ENCODE peak calls at places on chromosomes 5 and 9, in nine cellular contexts. One of them, this sample, is unnamed.

GRCh38 chr5:115087951-115088350 is 81.8 kb downstream of the TRIM36 start:
- DNase-seq in coronary artery: no peak
- DNase-seq in stimulated activated CD4-positive, alpha-beta T cell treated with anti-CD3 and anti-CD28 coated beads, Interleukin-4, amount 100 ng/mL, for 1 hour: no peak
- DNase-seq in AG09309: no peak
- DNase-seq in GM19239: no peak
- DNase-seq in naive thymus-derived CD8-positive, alpha-beta T cell: no peak
- DNase-seq in mucosa of gallbladder: no peak
- DNase-seq in T-helper 2 cell: no peak
- DNase-seq in suprapubic skin: no peak
- DNase-seq in this sample: no peak

GRCh38 chr5:155936520-155937406 is 390.2 kb upstream of the SGCD start:
- DNase-seq in coronary artery: no peak
- DNase-seq in stimulated activated CD4-positive, alpha-beta T cell treated with anti-CD3 and anti-CD28 coated beads, Interleukin-4, amount 100 ng/mL, for 1 hour: no peak
- DNase-seq in AG09309: no peak
- DNase-seq in GM19239: no peak
- DNase-seq in naive thymus-derived CD8-positive, alpha-beta T cell: no peak
- DNase-seq in mucosa of gallbladder: no peak
- DNase-seq in T-helper 2 cell: no peak
- DNase-seq in suprapubic skin: no peak
- DNase-seq in this sample: peak

GRCh38 chr5:35073168-35073567 is 25.4 kb upstream of the AGXT2 start:
- DNase-seq in coronary artery: no peak
- DNase-seq in stimulated activated CD4-positive, alpha-beta T cell treated with anti-CD3 and anti-CD28 coated beads, Interleukin-4, amount 100 ng/mL, for 1 hour: no peak
- DNase-seq in AG09309: no peak
- DNase-seq in GM19239: no peak
- DNase-seq in naive thymus-derived CD8-positive, alpha-beta T cell: no peak
- DNase-seq in mucosa of gallbladder: no peak
- DNase-seq in T-helper 2 cell: no peak
- DNase-seq in suprapubic skin: no peak
- DNase-seq in this sample: no peak

GRCh38 chr5:135429886-135430437 is 17.2 kb downstream of the DCANP1 start:
- DNase-seq in coronary artery: no peak
- DNase-seq in stimulated activated CD4-positive, alpha-beta T cell treated with anti-CD3 and anti-CD28 coated beads, Interleukin-4, amount 100 ng/mL, for 1 hour: no peak
- DNase-seq in AG09309: no peak
- DNase-seq in GM19239: no peak
- DNase-seq in naive thymus-derived CD8-positive, alpha-beta T cell: no peak
- DNase-seq in mucosa of gallbladder: no peak
- DNase-seq in T-helper 2 cell: no peak
- DNase-seq in suprapubic skin: no peak
- DNase-seq in this sample: no peak

GRCh38 chr5:25489834-25490538 is 845.2 kb upstream of the CDH10 start:
- DNase-seq in coronary artery: no peak
- DNase-seq in stimulated activated CD4-positive, alpha-beta T cell treated with anti-CD3 and anti-CD28 coated beads, Interleukin-4, amount 100 ng/mL, for 1 hour: no peak
- DNase-seq in AG09309: no peak
- DNase-seq in GM19239: no peak
- DNase-seq in naive thymus-derived CD8-positive, alpha-beta T cell: no peak
- DNase-seq in mucosa of gallbladder: no peak
- DNase-seq in T-helper 2 cell: no peak
- DNase-seq in suprapubic skin: no peak
- DNase-seq in this sample: no peak

GRCh38 chr9:106869028-106869427 is 6.1 kb downstream of the ZNF462 start:
- DNase-seq in coronary artery: no peak
- DNase-seq in stimulated activated CD4-positive, alpha-beta T cell treated with anti-CD3 and anti-CD28 coated beads, Interleukin-4, amount 100 ng/mL, for 1 hour: no peak
- DNase-seq in AG09309: no peak
- DNase-seq in GM19239: no peak
- DNase-seq in naive thymus-derived CD8-positive, alpha-beta T cell: no peak
- DNase-seq in mucosa of gallbladder: no peak
- DNase-seq in T-helper 2 cell: no peak
- DNase-seq in suprapubic skin: no peak
- DNase-seq in this sample: no peak

GRCh38 chr5:55250064-55250463 is 16.7 kb upstream of the CCNO start:
- DNase-seq in coronary artery: no peak
- DNase-seq in stimulated activated CD4-positive, alpha-beta T cell treated with anti-CD3 and anti-CD28 coated beads, Interleukin-4, amount 100 ng/mL, for 1 hour: no peak
- DNase-seq in AG09309: no peak
- DNase-seq in GM19239: no peak
- DNase-seq in naive thymus-derived CD8-positive, alpha-beta T cell: no peak
- DNase-seq in mucosa of gallbladder: no peak
- DNase-seq in T-helper 2 cell: no peak
- DNase-seq in suprapubic skin: no peak
- DNase-seq in this sample: no peak

GRCh38 chr5:168752012-168752411 is 172.8 kb upstream of the PANK3 start:
- DNase-seq in coronary artery: peak
- DNase-seq in stimulated activated CD4-positive, alpha-beta T cell treated with anti-CD3 and anti-CD28 coated beads, Interleukin-4, amount 100 ng/mL, for 1 hour: no peak
- DNase-seq in AG09309: no peak
- DNase-seq in GM19239: no peak
- DNase-seq in naive thymus-derived CD8-positive, alpha-beta T cell: no peak
- DNase-seq in mucosa of gallbladder: no peak
- DNase-seq in T-helper 2 cell: no peak
- DNase-seq in suprapubic skin: peak
- DNase-seq in this sample: no peak

GRCh38 chr9:91948423-91949292 is 1.4 kb downstream of the ROR2 start:
- DNase-seq in coronary artery: no peak
- DNase-seq in stimulated activated CD4-positive, alpha-beta T cell treated with anti-CD3 and anti-CD28 coated beads, Interleukin-4, amount 100 ng/mL, for 1 hour: peak
- DNase-seq in AG09309: no peak
- DNase-seq in GM19239: peak
- DNase-seq in naive thymus-derived CD8-positive, alpha-beta T cell: no peak
- DNase-seq in mucosa of gallbladder: peak
- DNase-seq in T-helper 2 cell: no peak
- DNase-seq in suprapubic skin: peak
- DNase-seq in this sample: no peak

GRCh38 chr9:129276486-129277260 is 98.6 kb upstream of the IER5L start:
- DNase-seq in coronary artery: no peak
- DNase-seq in stimulated activated CD4-positive, alpha-beta T cell treated with anti-CD3 and anti-CD28 coated beads, Interleukin-4, amount 100 ng/mL, for 1 hour: no peak
- DNase-seq in AG09309: no peak
- DNase-seq in GM19239: no peak
- DNase-seq in naive thymus-derived CD8-positive, alpha-beta T cell: no peak
- DNase-seq in mucosa of gallbladder: no peak
- DNase-seq in T-helper 2 cell: no peak
- DNase-seq in suprapubic skin: no peak
- DNase-seq in this sample: no peak

GRCh38 chr5:139178948-139179347 is 19.2 kb downstream of the SIL1 start:
- DNase-seq in coronary artery: no peak
- DNase-seq in stimulated activated CD4-positive, alpha-beta T cell treated with anti-CD3 and anti-CD28 coated beads, Interleukin-4, amount 100 ng/mL, for 1 hour: no peak
- DNase-seq in AG09309: no peak
- DNase-seq in GM19239: no peak
- DNase-seq in naive thymus-derived CD8-positive, alpha-beta T cell: no peak
- DNase-seq in mucosa of gallbladder: no peak
- DNase-seq in T-helper 2 cell: no peak
- DNase-seq in suprapubic skin: no peak
- DNase-seq in this sample: no peak

GRCh38 chr9:90420714-90421513 is 221.7 kb downstream of the DIRAS2 start:
- DNase-seq in coronary artery: no peak
- DNase-seq in stimulated activated CD4-positive, alpha-beta T cell treated with anti-CD3 and anti-CD28 coated beads, Interleukin-4, amount 100 ng/mL, for 1 hour: no peak
- DNase-seq in AG09309: no peak
- DNase-seq in GM19239: no peak
- DNase-seq in naive thymus-derived CD8-positive, alpha-beta T cell: no peak
- DNase-seq in mucosa of gallbladder: no peak
- DNase-seq in T-helper 2 cell: no peak
- DNase-seq in suprapubic skin: no peak
- DNase-seq in this sample: no peak

GRCh38 chr5:150186137-150186536 is 3.7 kb upstream of the SLC6A7 start:
- DNase-seq in coronary artery: no peak
- DNase-seq in stimulated activated CD4-positive, alpha-beta T cell treated with anti-CD3 and anti-CD28 coated beads, Interleukin-4, amount 100 ng/mL, for 1 hour: no peak
- DNase-seq in AG09309: no peak
- DNase-seq in GM19239: no peak
- DNase-seq in naive thymus-derived CD8-positive, alpha-beta T cell: no peak
- DNase-seq in mucosa of gallbladder: no peak
- DNase-seq in T-helper 2 cell: no peak
- DNase-seq in suprapubic skin: no peak
- DNase-seq in this sample: no peak

GRCh38 chr5:7325975-7326911 is 69.7 kb upstream of the ADCY2 start:
- DNase-seq in coronary artery: no peak
- DNase-seq in stimulated activated CD4-positive, alpha-beta T cell treated with anti-CD3 and anti-CD28 coated beads, Interleukin-4, amount 100 ng/mL, for 1 hour: no peak
- DNase-seq in AG09309: peak
- DNase-seq in GM19239: no peak
- DNase-seq in naive thymus-derived CD8-positive, alpha-beta T cell: no peak
- DNase-seq in mucosa of gallbladder: no peak
- DNase-seq in T-helper 2 cell: no peak
- DNase-seq in suprapubic skin: peak
- DNase-seq in this sample: no peak

GRCh38 chr5:42157215-42157614 is 232.1 kb downstream of the FBXO4 start:
- DNase-seq in coronary artery: no peak
- DNase-seq in stimulated activated CD4-positive, alpha-beta T cell treated with anti-CD3 and anti-CD28 coated beads, Interleukin-4, amount 100 ng/mL, for 1 hour: no peak
- DNase-seq in AG09309: no peak
- DNase-seq in GM19239: no peak
- DNase-seq in naive thymus-derived CD8-positive, alpha-beta T cell: no peak
- DNase-seq in mucosa of gallbladder: no peak
- DNase-seq in T-helper 2 cell: no peak
- DNase-seq in suprapubic skin: no peak
- DNase-seq in this sample: no peak

GRCh38 chr5:18236386-18236785 is 602.1 kb downstream of the TAF11L14 start:
- DNase-seq in coronary artery: no peak
- DNase-seq in stimulated activated CD4-positive, alpha-beta T cell treated with anti-CD3 and anti-CD28 coated beads, Interleukin-4, amount 100 ng/mL, for 1 hour: no peak
- DNase-seq in AG09309: no peak
- DNase-seq in GM19239: no peak
- DNase-seq in naive thymus-derived CD8-positive, alpha-beta T cell: no peak
- DNase-seq in mucosa of gallbladder: no peak
- DNase-seq in T-helper 2 cell: no peak
- DNase-seq in suprapubic skin: no peak
- DNase-seq in this sample: no peak

GRCh38 chr9:85662558-85662957 is 79.2 kb downstream of the AGTPBP1 start:
- DNase-seq in coronary artery: no peak
- DNase-seq in stimulated activated CD4-positive, alpha-beta T cell treated with anti-CD3 and anti-CD28 coated beads, Interleukin-4, amount 100 ng/mL, for 1 hour: no peak
- DNase-seq in AG09309: no peak
- DNase-seq in GM19239: no peak
- DNase-seq in naive thymus-derived CD8-positive, alpha-beta T cell: no peak
- DNase-seq in mucosa of gallbladder: no peak
- DNase-seq in T-helper 2 cell: no peak
- DNase-seq in suprapubic skin: no peak
- DNase-seq in this sample: no peak

This sample was measured in SJCRH30.